ENCODE peak calls at places on chromosomes 3 and 15, in five cellular contexts. S, D, H, Y and J are unnamed samples. For H3K9me3, the result is how much of the 10 kb centered on the place peaks cover.

GRCh38 chr3:13536832-13537231 is 12.1 kb upstream of the FBLN2 start:
- DNase-seq in S (no peak), D (no peak), H (no peak), Y (no peak), J (no peak)

GRCh38 chr15:66595937-66596545 is 30.2 kb upstream of the LCTL start:
- DNase-seq in S (no peak), D (peak), H (no peak), Y (no peak), J (no peak)

GRCh38 chr15:43225201-43225949 is 4.6 kb upstream of the EPB42 start:
- DNase-seq in S (peak), D (peak), H (no peak), Y (peak), J (peak)

GRCh38 chr3:14042680-14043079 is 82.0 kb downstream of the CHCHD4 start:
- DNase-seq in S (no peak), D (peak), H (no peak), Y (no peak), J (no peak)

GRCh38 chr15:78072080-78072892 is 5.2 kb downstream of the TBC1D2B start:
- DNase-seq in S (no peak), D (peak), H (no peak), Y (peak), J (no peak)

GRCh38 chr3:71784201-71784913 is 591 bp downstream of the PROK2 start:
- DNase-seq in S (no peak), D (no peak), H (no peak), Y (no peak), J (peak)

GRCh38 chr15:40891810-40892448 is 2.3 kb upstream of the VPS18 start:
- DNase-seq in S (peak), D (peak), H (no peak), Y (peak), J (no peak)

GRCh38 chr15:31024330-31024729 is 32.9 kb upstream of the MTMR10 start:
- DNase-seq in S (peak), D (peak), H (peak), Y (peak), J (peak)

GRCh38 chr3:32166654-32167053 is 60.2 kb downstream of the GPD1L start:
- DNase-seq in S (no peak), D (no peak), H (no peak), Y (no peak), J (no peak)

GRCh38 chr15:43488790-43489585 is 4.0 kb downstream of the TP53BP1 start:
- DNase-seq in S (no peak), D (peak), H (no peak), Y (no peak), J (no peak)

GRCh38 chr3:43477600-43477999 is 144.2 kb downstream of the ANO10 start:
- DNase-seq in S (no peak), D (no peak), H (no peak), Y (no peak), J (no peak)

GRCh38 chr3:150528359-150528797 is 17.9 kb downstream of the SERP1 start:
- DNase-seq in S (no peak), D (peak), H (no peak), Y (peak), J (no peak)

GRCh38 chr15:27665002-27665401 is 434.1 kb downstream of the OCA2 start:
- DNase-seq in S (no peak), D (no peak), H (no peak), Y (no peak), J (no peak)

GRCh38 chr3:185677146-185677829 is 91.2 kb downstream of the SENP2 start:
- DNase-seq in S (no peak), D (peak), H (no peak), Y (peak), J (peak)

GRCh38 chr3:141368062-141368924 is at the start of gene ZBTB38:
- DNase-seq in S (peak), D (peak), H (peak), Y (peak), J (peak)

GRCh38 chr3:15511156-15511555 is 10.3 kb downstream of the COLQ start:
- DNase-seq in S (no peak), D (no peak), H (no peak), Y (no peak), J (no peak)

GRCh38 chr15:79965836-79966630 is 5.0 kb downstream of the BCL2A1 start:
- DNase-seq in S (no peak), D (peak), H (no peak), Y (no peak), J (no peak)

GRCh38 chr3:66480666-66481065 is 20.2 kb downstream of the LRIG1 start:
- DNase-seq in S (no peak), D (peak), H (no peak), Y (peak), J (no peak)

GRCh38 chr15:95141486-95141885 is 910.1 kb downstream of the MCTP2 start:
- DNase-seq in S (no peak), D (peak), H (no peak), Y (peak), J (no peak)

GRCh38 chr3:192408721-192409151 is 318.6 kb downstream of the FGF12 start:
- DNase-seq in S (peak), D (no peak), H (no peak), Y (peak), J (peak)

GRCh38 chr15:41892621-41893421 is 1.0 kb downstream of the SPTBN5 start:
- DNase-seq in S (no peak), D (no peak), H (no peak), Y (no peak), J (no peak)

GRCh38 chr15:76840830-76841460 is 64.2 kb downstream of the SCAPER start:
- DNase-seq in S (no peak), D (peak), H (no peak), Y (peak), J (no peak)

GRCh38 chr15:52710050-52710709 is 31.0 kb upstream of the ATOSA start:
- DNase-seq in S (peak), D (no peak), H (no peak), Y (no peak), J (no peak)

GRCh38 chr3:163939926-163940325 is 1138.4 kb downstream of the SI start:
- DNase-seq in S (peak), D (no peak), H (no peak), Y (peak), J (no peak)

GRCh38 chr3:196726788-196727675 is 12.6 kb upstream of the PAK2 start:
- DNase-seq in S (no peak), D (peak), H (no peak), Y (peak), J (no peak)

GRCh38 chr15:92494791-92495190 is 101.1 kb downstream of the ST8SIA2 start:
- DNase-seq in S (no peak), D (no peak), H (no peak), Y (no peak), J (no peak)

GRCh38 chr3:16912400-16913263 is 27.9 kb downstream of the PLCL2 start:
- DNase-seq in S (no peak), D (no peak), H (no peak), Y (no peak), J (no peak)

GRCh38 chr15:62521396-62521795 is 356.3 kb upstream of the C2CD4B start:
- DNase-seq in S (no peak), D (no peak), H (no peak), Y (no peak), J (no peak)

GRCh38 chr15:32818758-32819405 is 101.1 kb downstream of the GREM1 start:
- DNase-seq in S (no peak), D (peak), H (no peak), Y (peak), J (no peak)

GRCh38 chr3:170414202-170414663 is 4.4 kb upstream of the CLDN11 start:
- DNase-seq in S (no peak), D (peak), H (no peak), Y (peak), J (peak)

GRCh38 chr15:90463381-90463780 is 66.3 kb upstream of the CRTC3 start:
- DNase-seq in S (no peak), D (peak), H (no peak), Y (peak), J (no peak)

GRCh38 chr15:29756358-29757267 is 65.7 kb downstream of the TJP1 start:
- DNase-seq in S (no peak), D (no peak), H (no peak), Y (no peak), J (no peak)

GRCh38 chr3:4501422-4501821 is 8.3 kb downstream of the ITPR1 start:
- DNase-seq in S (no peak), D (no peak), H (no peak), Y (no peak), J (no peak)

GRCh38 chr3:134327594-134327975 is 46.7 kb downstream of the AMOTL2 start:
- DNase-seq in S (no peak), D (peak), H (no peak), Y (peak), J (no peak)

GRCh38 chr3:132783152-132783551 is 60.9 kb upstream of the NPHP3 start:
- DNase-seq in S (no peak), D (no peak), H (no peak), Y (no peak), J (no peak)

GRCh38 chr15:66844041-66844746 is 142.2 kb downstream of the SMAD6 start:
- DNase-seq in S (no peak), D (no peak), H (no peak), Y (no peak), J (no peak)

GRCh38 chr3:71723452-71724170 is 1.6 kb downstream of the EIF4E3 start:
- DNase-seq in S (no peak), D (no peak), H (no peak), Y (no peak), J (no peak)

GRCh38 chr15:69105451-69105985 is 54.9 kb upstream of the GLCE start:
- DNase-seq in S (no peak), D (no peak), H (no peak), Y (no peak), J (no peak)

GRCh38 chr3:69058947-69059224 is 6.8 kb upstream of the TMF1 start:
- DNase-seq in S (no peak), D (no peak), H (no peak), Y (no peak), J (no peak)

GRCh38 chr3:46923559-46924350 is 46.2 kb downstream of the PTH1R start:
- DNase-seq in S (peak), D (peak), H (no peak), Y (peak), J (peak)

DNA sequence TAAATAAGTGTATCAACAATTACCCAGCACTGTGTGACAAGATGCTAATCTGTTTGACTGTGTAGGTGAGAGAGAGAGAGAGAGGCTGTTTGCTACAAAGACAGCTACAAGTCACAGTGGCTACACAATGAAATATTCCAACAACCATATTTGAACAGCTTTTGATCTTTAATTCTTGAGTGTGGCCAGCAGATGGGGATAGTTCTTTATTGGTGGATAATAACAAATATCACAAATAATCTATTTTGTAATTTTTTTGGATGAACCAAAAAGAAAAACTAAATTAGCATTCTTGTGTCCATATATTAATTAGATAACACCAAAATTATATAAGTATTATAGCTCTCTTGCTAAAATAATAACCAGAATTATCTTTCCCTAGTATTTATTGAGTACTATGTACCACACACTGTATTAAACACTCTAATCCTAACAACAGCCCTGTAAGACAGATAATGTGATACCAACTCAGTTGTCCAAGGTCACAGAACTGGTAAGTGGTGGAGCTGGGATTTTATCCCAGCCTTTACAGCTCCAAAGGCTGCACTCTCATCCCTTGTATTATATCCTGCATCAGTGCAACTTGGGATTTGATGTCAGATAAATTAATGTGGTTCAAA is 61.9 kb upstream of the C3orf80 start:
- DNase-seq in S (no peak), D (peak), H (no peak), Y (peak), J (no peak)
- H2BK15ac ChIP-seq in S (no peak), D (no peak), H (no peak), Y (no peak), J (no peak)

GRCh38 chr3:26308454-26308853 is 314.1 kb upstream of the LRRC3B start:
- DNase-seq in S (no peak), D (no peak), H (no peak), Y (no peak), J (no peak)
- H3K9me3 ChIP-seq in S (under half), D (under half), H (under half), Y (under half), J (under half)

GRCh38 chr15:96328101-96328958 is 2.2 kb upstream of the NR2F2 start:
- DNase-seq in S (no peak), D (no peak), H (no peak), Y (peak), J (no peak)

GRCh38 chr15:96325579-96326331 is 4.7 kb upstream of the NR2F2 start:
- DNase-seq in S (no peak), D (peak), H (no peak), Y (peak), J (no peak)

GRCh38 chr15:96329403-96329981 is 1.0 kb upstream of the NR2F2 start:
- DNase-seq in S (no peak), D (no peak), H (no peak), Y (peak), J (no peak)

GRCh38 chr15:96326551-96327154 is 3.8 kb upstream of the NR2F2 start:
- DNase-seq in S (peak), D (no peak), H (no peak), Y (peak), J (no peak)

GRCh38 chr15:96327155-96327741 is 3.3 kb upstream of the NR2F2 start:
- DNase-seq in S (peak), D (peak), H (no peak), Y (peak), J (no peak)
- H3K14ac ChIP-seq in S (no peak), D (peak), H (no peak), Y (no peak), J (no peak)

GRCh38 chr3:177341766-177342165 is 144.5 kb upstream of the TBL1XR1 start:
- DNase-seq in S (no peak), D (no peak), H (no peak), Y (no peak), J (no peak)
- H2BK15ac ChIP-seq in S (no peak), D (no peak), H (no peak), Y (no peak), J (no peak)

GRCh38 chr3:183027276-183027675 is 46.9 kb upstream of the DCUN1D1 start:
- DNase-seq in S (no peak), D (peak), H (no peak), Y (no peak), J (no peak)
- H3K9me3 ChIP-seq in S (under half), D (under half), H (under half), Y (under half), J (under half)

GRCh38 chr3:113696658-113697191 is 283 bp upstream of the USF3 start:
- DNase-seq in S (peak), D (peak), H (peak), Y (peak), J (peak)
- H3K14ac ChIP-seq in S (no peak), D (peak), H (no peak), Y (no peak), J (no peak)

GRCh38 chr3:106381265-106381942 is 512.6 kb upstream of the CBLB start:
- DNase-seq in S (no peak), D (no peak), H (no peak), Y (no peak), J (no peak)
- H2BK15ac ChIP-seq in S (no peak), D (no peak), H (no peak), Y (no peak), J (no peak)

GRCh38 chr3:20561166-20561565 is 375.2 kb upstream of the SGO1 start:
- DNase-seq in S (no peak), D (no peak), H (no peak), Y (no peak), J (no peak)

GRCh38 chr3:20558161-20558560 is 372.2 kb upstream of the SGO1 start:
- DNase-seq in S (no peak), D (no peak), H (no peak), Y (no peak), J (no peak)

GRCh38 chr3:20564966-20565365 is 379.0 kb upstream of the SGO1 start:
- DNase-seq in S (no peak), D (no peak), H (no peak), Y (no peak), J (no peak)

GRCh38 chr3:20563985-20564384 is 378.0 kb upstream of the SGO1 start:
- DNase-seq in S (no peak), D (no peak), H (no peak), Y (no peak), J (no peak)

GRCh38 chr3:20563236-20563635 is 377.2 kb upstream of the SGO1 start:
- DNase-seq in S (no peak), D (no peak), H (no peak), Y (no peak), J (no peak)
- H3K9me3 ChIP-seq in S (under half), D (under half), H (under half), Y (under half), J (under half)

GRCh38 chr15:65339436-65339835 is 35.0 kb downstream of the RNU5B-1 start:
- DNase-seq in S (no peak), D (no peak), H (no peak), Y (peak), J (no peak)
- H3K14ac ChIP-seq in S (no peak), D (no peak), H (no peak), Y (peak), J (no peak)